ENCODE peak calls at places on chromosomes 16 and 17, in six cellular contexts. A, S, H, Y, J and D are unnamed samples.

GRCh38 chr16:47142469-47143328 is 1.0 kb downstream of the NETO2 start:
- DNase-seq in J (no peak), Y (peak; percentile 45), S (peak; percentile 28), A (peak; percentile 16), H (no peak), D (peak; percentile 60)

GRCh38 chr17:38533241-38533640 is 72.5 kb downstream of the SRCIN1 start:
- DNase-seq in A (no peak), J (no peak), Y (no peak), H (no peak), S (no peak), D (no peak)

GRCh38 chr16:756428-756827 is 4.1 kb upstream of the MSLN start:
- DNase-seq in Y (no peak), A (no peak), J (no peak), S (no peak), H (no peak), D (no peak)

GRCh38 chr17:32746698-32747097 is 130.2 kb downstream of the MYO1D start:
- DNase-seq in S (no peak), H (no peak), Y (no peak), J (no peak), A (no peak), D (no peak)

GRCh38 chr17:58710948-58711552 is 18.6 kb downstream of the RAD51C start:
- DNase-seq in Y (peak; percentile 50), J (peak; percentile 61), A (peak; percentile 80), S (peak; percentile 90), H (no peak), D (peak; percentile 73)

GRCh38 chr16:27240948-27241531 is 27.5 kb downstream of the NSMCE1 start:
- DNase-seq in A (no peak), J (no peak), H (peak; percentile 88), Y (no peak), S (no peak), D (no peak)

GRCh38 chr17:77684803-77685580 is 273.5 kb upstream of the TNRC6C start:
- DNase-seq in A (no peak), J (no peak), S (no peak), H (peak; percentile 78), Y (no peak), D (no peak)

GRCh38 chr17:4919511-4920047 is 12.5 kb upstream of the GP1BA start:
- DNase-seq in J (no peak), H (no peak), A (no peak), S (peak; percentile 81), Y (no peak), D (no peak)

GRCh38 chr17:17511971-17512858 is 16.0 kb upstream of the RASD1 start:
- DNase-seq in Y (no peak), A (no peak), S (no peak), J (peak; percentile 97), H (no peak), D (no peak)

GRCh38 chr16:28317040-28317880 is 24.9 kb downstream of the SBK1 start:
- DNase-seq in J (peak; percentile 69), Y (peak; percentile 55), A (peak; percentile 13), S (peak; percentile 86), H (no peak), D (peak; percentile 69)

GRCh38 chr17:15952916-15953865 is 8.3 kb downstream of the ADORA2B start:
- DNase-seq in S (no peak), A (no peak), H (no peak), J (no peak), Y (no peak), D (no peak)

GRCh38 chr17:14515015-14515414 is 214.1 kb downstream of the HS3ST3B1 start:
- DNase-seq in S (peak; percentile 13), Y (no peak), J (no peak), H (no peak), A (no peak), D (no peak)

GRCh38 chr16:51410125-51410524 is 259.1 kb upstream of the SALL1 start:
- DNase-seq in A (no peak), J (no peak), S (no peak), Y (no peak), H (no peak), D (no peak)

GRCh38 chr16:85759631-85760419 is 8.9 kb upstream of the C16orf74 start:
- DNase-seq in H (no peak), S (peak; percentile 66), Y (no peak), A (peak; percentile 17), J (peak; percentile 61), D (no peak)